ENCODE peak calls at places on chromosomes 2 and 18, in seven cellular contexts. A is T-helper 9 cell, F is posterior cingulate gyrus, V is aorta, H is OCI-LY7, K is left colon, C is NCI-H1105. E is an unnamed sample.

GRCh38 chr2:176473177-176473576 is 203.9 kb downstream of the MTX2 start:
- DNase-seq in A (no peak), F (no peak), V (no peak), H (no peak), K (peak; percentile 22), C (peak; percentile 92), E (peak; percentile 76)

GRCh38 chr2:27118525-27119329 is at the start of gene CGREF1:
- DNase-seq in A (no peak), F (no peak), V (no peak), H (no peak), K (peak; percentile 38), C (no peak), E (no peak)

GRCh38 chr2:113407446-113408099 is 29.9 kb upstream of the ZNG1B start:
- DNase-seq in A (no peak), F (no peak), V (no peak), H (peak; percentile 39), K (no peak), C (no peak), E (no peak)

GRCh38 chr2:205964111-205964761 is 121.7 kb downstream of the INO80D start:
- DNase-seq in A (no peak), F (no peak), V (no peak), H (no peak), K (no peak), C (no peak), E (peak; percentile 7)

GRCh38 chr2:167294031-167294774 is 405.9 kb downstream of the XIRP2 start:
- DNase-seq in A (no peak), F (peak; percentile 46), V (peak; percentile 36), H (no peak), K (peak; percentile 47), C (no peak), E (no peak)

GRCh38 chr2:180952082-180952481 is 28.3 kb upstream of the UBE2E3 start:
- DNase-seq in A (no peak), F (no peak), V (no peak), H (no peak), K (no peak), C (no peak), E (no peak)

GRCh38 chr2:109517118-109517889 is 96.5 kb downstream of the SEPTIN10 start:
- DNase-seq in A (no peak), F (no peak), V (no peak), H (no peak), K (no peak), C (no peak), E (no peak)

GRCh38 chr18:58216071-58216471 is 172.0 kb downstream of the NEDD4L start:
- DNase-seq in A (no peak), F (no peak), V (no peak), H (no peak), K (peak; percentile 28), C (no peak), E (no peak)

GRCh38 chr2:97966545-97967215 is 29.1 kb downstream of the TMEM131 start:
- DNase-seq in A (no peak), F (no peak), V (no peak), H (no peak), K (no peak), C (no peak), E (no peak)

GRCh38 chr2:30301551-30301950 is 70.2 kb downstream of the LBH start:
- DNase-seq in A (no peak), F (no peak), V (no peak), H (no peak), K (no peak), C (no peak), E (no peak)

GRCh38 chr18:8788503-8789429 is 83.4 kb downstream of the MTCL1 start:
- DNase-seq in A (no peak), F (no peak), V (no peak), H (no peak), K (no peak), C (no peak), E (no peak)

GRCh38 chr2:178279142-178279541 is 84.8 kb downstream of the OSBPL6 start:
- DNase-seq in A (no peak), F (no peak), V (no peak), H (no peak), K (no peak), C (no peak), E (no peak)

GRCh38 chr2:154189963-154190362 is 318.2 kb downstream of the GALNT13 start:
- DNase-seq in A (no peak), F (no peak), V (no peak), H (no peak), K (no peak), C (peak; percentile 55), E (no peak)

GRCh38 chr2:190649035-190649797 is at the start of gene NAB1:
- DNase-seq in A (peak; percentile 54), F (peak; percentile 49), V (peak; percentile 73), H (peak; percentile 53), K (peak; percentile 72), C (peak; percentile 53), E (peak; percentile 82)

GRCh38 chr18:14947482-14948162 is 199.7 kb downstream of the ANKRD30B start:
- DNase-seq in A (no peak), F (no peak), V (no peak), H (no peak), K (no peak), C (no peak), E (no peak)

GRCh38 chr2:86393521-86394490 is 47.4 kb upstream of the KDM3A start:
- DNase-seq in A (no peak), F (no peak), V (no peak), H (no peak), K (no peak), C (no peak), E (no peak)

GRCh38 chr2:70714141-70714905 is 53.7 kb downstream of the ADD2 start:
- DNase-seq in A (no peak), F (peak; percentile 24), V (no peak), H (no peak), K (no peak), C (no peak), E (peak; percentile 42)

GRCh38 chr2:220166616-220167015 is 539.2 kb downstream of the SLC4A3 start:
- DNase-seq in A (no peak), F (no peak), V (no peak), H (no peak), K (no peak), C (no peak), E (no peak)

GRCh38 chr2:180077295-180077906 is 70.3 kb upstream of the CWC22 start:
- DNase-seq in A (no peak), F (no peak), V (no peak), H (peak; percentile 17), K (no peak), C (no peak), E (no peak)

GRCh38 chr2:147937744-147938349 is 82.7 kb downstream of the ORC4 start:
- DNase-seq in A (no peak), F (no peak), V (no peak), H (peak; percentile 41), K (no peak), C (peak; percentile 23), E (no peak)

GRCh38 chr18:22613788-22614187 is 196.1 kb upstream of the CTAGE1 start:
- DNase-seq in A (no peak), F (no peak), V (no peak), H (no peak), K (no peak), C (no peak), E (no peak)

GRCh38 chr2:103656558-103656957 is 894.7 kb downstream of the TMEM182 start:
- DNase-seq in A (no peak), F (no peak), V (no peak), H (peak; percentile 0), K (no peak), C (no peak), E (no peak)

GRCh38 chr2:138182276-138182675 is 218.0 kb downstream of the HNMT start:
- DNase-seq in A (no peak), F (no peak), V (no peak), H (no peak), K (no peak), C (no peak), E (no peak)

GRCh38 chr18:35618703-35619102 is 37.2 kb downstream of the GALNT1 start:
- DNase-seq in A (no peak), F (no peak), V (no peak), H (no peak), K (no peak), C (no peak), E (no peak)